ENCODE peak calls at places on chromosomes 1 and 21, in six cellular contexts. Z is vagina, T is HL-60, L is sigmoid colon, I is stomach, W is transverse colon. D is an unnamed sample.

GRCh38 chr1:185960377-185961151 is 226.4 kb downstream of the HMCN1 start:
- DNase-seq in Z (no peak), T (no peak), L (no peak), I (no peak), W (no peak), D (no peak)

GRCh38 chr1:226100436-226101347 is 38.2 kb downstream of the H3-3A start:
- DNase-seq in Z (no peak), T (no peak), L (no peak), I (peak; percentile 42), W (peak; percentile 55), D (peak; percentile 48)

GRCh38 chr1:241413386-241413785 is 56.4 kb upstream of the RGS7 start:
- DNase-seq in Z (no peak), T (no peak), L (no peak), I (no peak), W (no peak), D (no peak)

GRCh38 chr1:1344672-1345361 is 4.4 kb downstream of the DVL1 start:
- DNase-seq in Z (no peak), T (no peak), L (no peak), I (peak; percentile 68), W (peak; percentile 62), D (no peak)

GRCh38 chr1:97913506-97913905 is 7.3 kb downstream of the DPYD start:
- DNase-seq in Z (no peak), T (no peak), L (no peak), I (no peak), W (no peak), D (no peak)

GRCh38 chr1:91404151-91405012 is at the start of gene HFM1:
- DNase-seq in Z (no peak), T (no peak), L (peak; percentile 92), I (peak; percentile 43), W (peak; percentile 61), D (peak; percentile 55)

GRCh38 chr1:6612641-6613360 is 730 bp upstream of the PHF13 start:
- DNase-seq in Z (no peak), T (no peak), L (peak; percentile 84), I (peak; percentile 62), W (peak; percentile 69), D (peak; percentile 74)

GRCh38 chr1:223214272-223214807 is 71.3 kb upstream of the TLR5 start:
- DNase-seq in Z (peak; percentile 61), T (no peak), L (no peak), I (no peak), W (no peak), D (no peak)

GRCh38 chr21:26080211-26080610 is 90.4 kb downstream of the APP start:
- DNase-seq in Z (no peak), T (no peak), L (no peak), I (no peak), W (no peak), D (no peak)

GRCh38 chr1:116431870-116432500 is 58.9 kb downstream of the ATP1A1 start:
- DNase-seq in Z (no peak), T (no peak), L (no peak), I (no peak), W (no peak), D (no peak)

GRCh38 chr1:156126701-156127534 is 12.4 kb downstream of the LMNA start:
- DNase-seq in Z (no peak), T (peak; percentile 83), L (peak; percentile 84), I (peak; percentile 47), W (peak; percentile 70), D (no peak)

GRCh38 chr1:21955058-21955457 is 17.9 kb upstream of the HSPG2 start:
- DNase-seq in Z (no peak), T (no peak), L (peak; percentile 88), I (no peak), W (no peak), D (no peak)

GRCh38 chr1:21955474-21956281 is 18.6 kb upstream of the HSPG2 start:
- DNase-seq in Z (no peak), T (no peak), L (peak; percentile 77), I (no peak), W (no peak), D (no peak)

GRCh38 chr1:21961337-21961736 is 15.5 kb upstream of the CELA3B start:
- DNase-seq in Z (no peak), T (no peak), L (peak; percentile 62), I (no peak), W (no peak), D (no peak)

GRCh38 chr1:21952806-21953514 is 15.8 kb upstream of the HSPG2 start:
- DNase-seq in Z (no peak), T (no peak), L (no peak), I (no peak), W (no peak), D (no peak)

DNA sequence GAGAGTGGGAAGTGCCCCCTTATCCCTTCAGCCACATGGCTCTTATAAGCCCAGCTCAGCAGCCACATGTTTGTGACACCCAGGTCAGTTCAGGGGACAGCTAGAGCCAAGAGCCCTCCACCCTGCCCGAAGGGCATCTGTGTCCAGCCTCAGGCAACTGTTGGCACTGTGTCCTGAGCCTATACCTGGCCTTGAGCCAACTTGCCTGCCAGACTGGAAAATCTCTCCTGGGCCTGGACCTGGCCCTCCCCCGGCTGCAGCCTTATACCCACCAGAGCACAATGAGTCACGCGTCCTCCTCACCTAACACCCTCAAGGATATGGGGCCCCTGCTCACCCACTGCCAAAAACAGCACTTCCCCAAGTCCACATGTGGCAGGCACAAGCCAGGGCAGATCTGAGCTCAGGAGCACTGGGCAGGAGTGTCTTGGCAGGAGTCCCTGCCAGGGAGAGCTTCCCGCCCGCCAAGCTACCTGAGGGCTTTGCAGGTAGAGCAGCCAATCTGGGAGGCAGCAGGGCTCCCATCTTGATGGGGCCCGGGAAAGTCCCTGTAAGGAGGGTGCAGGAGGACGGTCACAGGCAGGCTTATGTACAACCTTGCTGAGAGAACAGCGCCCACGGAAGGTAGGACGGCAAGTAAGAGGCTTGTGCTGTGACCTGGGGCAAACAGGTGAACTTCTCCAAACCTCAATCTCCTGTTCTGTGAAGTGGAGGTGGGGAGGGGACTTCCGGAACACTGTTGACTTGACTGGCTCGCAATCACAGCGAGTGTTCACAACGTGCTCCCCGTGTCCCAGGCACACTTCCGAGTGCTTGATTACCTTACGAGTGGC is 19.8 kb upstream of the HSPG2 start:
- DNase-seq in Z (no peak), T (no peak), L (peak; percentile 81), I (peak; percentile 89), W (peak; percentile 66), D (no peak)
- TF ChIP-seq POLR2AphosphoS5 in Z (peak; percentile 40), T (no peak), L (peak; percentile 27), I (peak; percentile 44), W (no peak), D (no peak)

GRCh38 chr1:18634276-18634675 is 3.6 kb downstream of the PAX7 start:
- DNase-seq in Z (no peak), T (no peak), L (no peak), I (no peak), W (no peak), D (no peak)
- TF ChIP-seq POLR2AphosphoS5 in Z (no peak), T (no peak), L (no peak), I (no peak), W (no peak), D (no peak)

DNA sequence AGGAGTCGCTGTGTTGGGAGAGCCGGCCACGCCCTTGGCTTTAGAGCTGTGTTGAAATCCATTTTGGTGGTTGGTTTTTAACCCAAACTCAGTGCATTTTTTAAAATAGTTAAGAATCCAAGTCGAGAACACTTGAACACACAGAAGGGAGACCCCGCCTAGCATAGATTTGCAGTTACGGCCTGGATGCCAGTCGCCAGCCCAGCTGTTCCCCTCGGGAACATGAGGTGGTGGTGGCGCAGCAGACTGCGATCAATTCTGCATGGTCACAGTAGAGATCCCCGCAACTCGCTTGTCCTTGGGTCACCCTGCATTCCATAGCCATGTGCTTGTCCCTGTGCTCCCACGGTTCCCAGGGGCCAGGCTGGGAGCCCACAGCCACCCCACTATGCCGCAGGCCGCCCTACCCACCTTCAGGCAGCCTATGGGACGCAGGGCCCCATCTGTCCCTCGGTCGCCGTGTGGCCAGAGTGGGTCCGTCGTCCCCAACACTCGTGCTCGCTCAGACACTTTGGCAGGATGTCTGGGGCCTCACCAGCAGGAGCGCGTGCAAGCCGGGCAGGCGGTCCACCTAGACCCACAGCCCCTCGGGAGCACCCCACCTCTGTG is 4.7 kb downstream of the C1orf35 start:
- DNase-seq in Z (no peak), T (no peak), L (peak; percentile 59), I (no peak), W (no peak), D (no peak)
- TF ChIP-seq POLR2AphosphoS5 in Z (no peak), T (peak; percentile 47), L (no peak), I (no peak), W (no peak), D (peak; percentile 40)

DNA sequence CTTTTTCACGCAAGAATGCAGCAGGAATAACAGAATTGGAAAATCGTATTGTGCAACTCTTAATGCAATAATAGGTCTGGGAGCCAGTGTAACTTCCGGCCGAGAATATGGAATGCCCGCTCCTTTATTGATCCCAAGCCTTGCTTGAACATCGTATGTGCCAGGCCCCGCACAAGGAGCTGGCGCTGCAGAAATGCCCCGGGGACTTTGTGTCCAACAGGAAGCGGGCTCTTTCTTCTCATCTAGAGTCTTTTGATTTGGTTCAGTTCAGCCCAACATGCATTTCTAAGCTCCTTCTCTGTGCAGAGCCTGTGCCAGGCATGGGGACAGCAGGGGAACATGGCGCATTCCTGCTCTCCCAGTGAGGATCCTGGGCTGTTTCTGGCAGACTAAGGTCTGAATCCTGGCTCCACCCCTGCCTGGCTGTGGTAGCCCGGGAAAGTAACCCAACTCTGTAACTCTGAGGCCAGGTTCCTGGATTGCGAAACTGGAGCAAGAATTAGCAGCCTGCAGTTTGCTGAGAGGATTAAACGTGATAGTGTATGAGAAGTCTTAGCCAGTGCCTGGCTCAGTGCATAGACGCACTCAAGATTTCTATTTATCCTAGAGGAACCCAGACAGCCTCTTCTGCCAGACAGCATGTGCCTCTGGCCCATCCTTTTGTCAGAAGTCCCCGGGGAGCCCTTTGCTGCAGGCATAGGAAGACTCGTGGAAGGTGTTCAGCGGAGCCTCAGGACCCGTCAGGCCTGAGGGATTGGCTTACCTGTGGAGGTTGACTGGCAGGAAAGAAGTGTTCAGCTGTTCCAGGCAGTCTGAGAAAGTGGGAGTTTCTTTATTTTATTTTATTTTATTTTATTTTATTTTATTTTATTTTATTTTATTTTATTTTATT is 994 bp upstream of the CDCP2 start:
- DNase-seq in Z (no peak), T (peak; percentile 47), L (peak; percentile 80), I (peak; percentile 75), W (peak; percentile 55), D (no peak)
- TF ChIP-seq POLR2AphosphoS5 in Z (peak; percentile 55), T (no peak), L (no peak), I (no peak), W (no peak), D (no peak)

D was measured in GM12892.